ENCODE peak calls at places on chromosomes 4 and X, in five cellular contexts. T is esophagus squamous epithelium, K is dorsolateral prefrontal cortex, N is tibial nerve, A is astrocyte. S is an unnamed sample.

GRCh38 chr4:139440971-139441370 is 12.9 kb upstream of the RAB33B start:
- DNase-seq in T (no peak), K (no peak), N (no peak), A (peak), S (no peak)

GRCh38 chrX:24465524-24465850 is 401 bp downstream of the PDK3 start:
- DNase-seq in T (no peak), K (no peak), N (no peak), A (no peak), S (no peak)

GRCh38 chr4:24975505-24975904 is 55.2 kb downstream of the LGI2 start:
- DNase-seq in T (no peak), K (no peak), N (no peak), A (no peak), S (no peak)

GRCh38 chr4:21765810-21766407 is 182.7 kb downstream of the KCNIP4 start:
- DNase-seq in T (no peak), K (no peak), N (no peak), A (no peak), S (peak)

GRCh38 chr4:163681208-163681821 is 186.8 kb downstream of the TMA16 start:
- DNase-seq in T (no peak), K (no peak), N (no peak), A (no peak), S (no peak)

GRCh38 chr4:158775091-158775651 is 6.3 kb downstream of the FNIP2 start:
- DNase-seq in T (no peak), K (peak), N (no peak), A (peak), S (peak)

GRCh38 chr4:2377241-2377640 is 41.2 kb downstream of the ZFYVE28 start:
- DNase-seq in T (no peak), K (no peak), N (no peak), A (no peak), S (no peak)

GRCh38 chrX:112163916-112164315 is 81.3 kb upstream of the TRPC5 start:
- DNase-seq in T (no peak), K (no peak), N (no peak), A (peak), S (no peak)

GRCh38 chr4:88718098-88718497 is 20.5 kb upstream of the NAP1L5 start:
- DNase-seq in T (no peak), K (no peak), N (no peak), A (no peak), S (no peak)

GRCh38 chr4:88613417-88613875 is 21.2 kb downstream of the HERC3 start:
- DNase-seq in T (no peak), K (no peak), N (no peak), A (no peak), S (no peak)

GRCh38 chr4:1381944-1382541 is 24.2 kb downstream of the NKX1-1 start:
- DNase-seq in T (no peak), K (peak), N (no peak), A (no peak), S (no peak)

GRCh38 chr4:83250666-83251065 is 33.9 kb downstream of the COQ2 start:
- DNase-seq in T (no peak), K (no peak), N (no peak), A (no peak), S (no peak)

GRCh38 chr4:76212301-76212700 is 1.3 kb downstream of the SCARB2 start:
- DNase-seq in T (no peak), K (no peak), N (no peak), A (no peak), S (no peak)

GRCh38 chrX:17473021-17473420 is 98.0 kb downstream of the NHS start:
- DNase-seq in T (no peak), K (no peak), N (no peak), A (no peak), S (no peak)

GRCh38 chrX:103215768-103216085 is 819 bp downstream of the BEX4 start:
- DNase-seq in T (no peak), K (no peak), N (no peak), A (no peak), S (no peak)

GRCh38 chrX:22430701-22431100 is 158.0 kb downstream of the CBLL2 start:
- DNase-seq in T (no peak), K (no peak), N (no peak), A (peak), S (no peak)

GRCh38 chr4:109296545-109296944 is 5.9 kb downstream of the COL25A1 start:
- DNase-seq in T (no peak), K (no peak), N (no peak), A (peak), S (no peak)

GRCh38 chr4:110196206-110196870 is 2.1 kb downstream of the ELOVL6 start:
- DNase-seq in T (no peak), K (peak), N (no peak), A (no peak), S (peak)

GRCh38 chr4:17064959-17065358 is 166.5 kb upstream of the LDB2 start:
- DNase-seq in T (no peak), K (no peak), N (no peak), A (no peak), S (no peak)

GRCh38 chr4:165668694-165669093 is 204.3 kb upstream of the TLL1 start:
- DNase-seq in T (no peak), K (no peak), N (no peak), A (peak), S (no peak)

GRCh38 chrX:124421898-124422622 is 75.7 kb downstream of the SH2D1A start:
- DNase-seq in T (no peak), K (no peak), N (no peak), A (no peak), S (peak)

GRCh38 chr4:67776746-67777145 is 22.6 kb upstream of the GNRHR start:
- DNase-seq in T (no peak), K (no peak), N (no peak), A (no peak), S (no peak)

GRCh38 chr4:67785528-67785927 is 31.3 kb upstream of the GNRHR start:
- DNase-seq in T (no peak), K (no peak), N (no peak), A (peak), S (no peak)

DNA sequence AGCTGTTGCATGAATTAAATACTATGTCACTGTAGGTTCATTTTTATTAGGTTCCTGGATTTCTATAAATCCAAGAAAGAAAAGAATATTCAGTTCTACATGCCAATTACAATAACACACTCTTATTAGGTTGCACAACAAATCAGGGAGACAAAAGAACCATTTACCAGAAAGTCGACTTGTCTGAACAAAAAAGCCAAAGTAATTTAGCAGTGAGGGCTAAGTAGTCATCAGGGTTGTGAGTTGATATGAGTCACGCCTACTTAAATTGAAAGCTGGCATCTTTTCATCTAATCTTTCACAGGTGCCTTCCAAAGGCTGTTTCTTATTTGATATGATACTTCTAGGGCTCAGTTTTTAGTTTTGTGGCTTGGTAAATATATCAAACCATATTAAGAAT is 25.4 kb upstream of the GNRHR start:
- DNase-seq in T (no peak), K (no peak), N (no peak), A (peak), S (peak)
- TF ChIP-seq CTCF in T (no peak), K (no peak), N (no peak), A (no peak), S (no peak)

GRCh38 chr4:20043992-20044391 is 207.7 kb upstream of the SLIT2 start:
- DNase-seq in T (no peak), K (no peak), N (no peak), A (no peak), S (no peak)
- H3K27ac ChIP-seq in T (no peak), K (no peak), N (no peak), A (no peak), S (no peak)

GRCh38 chr4:134636332-134637055 is 434.9 kb upstream of the PABPC4L start:
- DNase-seq in T (no peak), K (no peak), N (no peak), A (no peak), S (no peak)
- TF ChIP-seq CTCF in T (no peak), K (no peak), N (no peak), A (no peak), S (no peak)

GRCh38 chr4:146481246-146481645 is 40.5 kb downstream of the SLC10A7 start:
- DNase-seq in T (no peak), K (no peak), N (no peak), A (no peak), S (no peak)
- H3K27ac ChIP-seq in T (no peak), K (no peak), N (no peak), A (no peak), S (no peak)

GRCh38 chrX:100413231-100413630 is 3.2 kb upstream of the PCDH19 start:
- DNase-seq in T (no peak), K (no peak), N (peak), A (peak), S (peak)
- TF ChIP-seq CTCF in T (peak), K (peak), N (peak), A (peak), S (no peak)

GRCh38 chr4:56051049-56051709 is 102.4 kb downstream of the CEP135 start:
- DNase-seq in T (no peak), K (no peak), N (no peak), A (no peak), S (no peak)

GRCh38 chr4:56049428-56050212 is 100.9 kb downstream of the CEP135 start:
- DNase-seq in T (no peak), K (peak), N (no peak), A (peak), S (peak)

GRCh38 chr4:56050584-56050983 is 101.8 kb downstream of the CEP135 start:
- DNase-seq in T (no peak), K (no peak), N (no peak), A (no peak), S (no peak)

GRCh38 chr4:56051710-56052075 is 102.9 kb downstream of the CEP135 start:
- DNase-seq in T (no peak), K (no peak), N (no peak), A (no peak), S (no peak)

GRCh38 chr4:56048621-56049427 is 100.1 kb downstream of the CEP135 start:
- DNase-seq in T (no peak), K (peak), N (no peak), A (peak), S (peak)
- H3K27ac ChIP-seq in T (no peak), K (no peak), N (peak), A (no peak), S (peak)

DNA sequence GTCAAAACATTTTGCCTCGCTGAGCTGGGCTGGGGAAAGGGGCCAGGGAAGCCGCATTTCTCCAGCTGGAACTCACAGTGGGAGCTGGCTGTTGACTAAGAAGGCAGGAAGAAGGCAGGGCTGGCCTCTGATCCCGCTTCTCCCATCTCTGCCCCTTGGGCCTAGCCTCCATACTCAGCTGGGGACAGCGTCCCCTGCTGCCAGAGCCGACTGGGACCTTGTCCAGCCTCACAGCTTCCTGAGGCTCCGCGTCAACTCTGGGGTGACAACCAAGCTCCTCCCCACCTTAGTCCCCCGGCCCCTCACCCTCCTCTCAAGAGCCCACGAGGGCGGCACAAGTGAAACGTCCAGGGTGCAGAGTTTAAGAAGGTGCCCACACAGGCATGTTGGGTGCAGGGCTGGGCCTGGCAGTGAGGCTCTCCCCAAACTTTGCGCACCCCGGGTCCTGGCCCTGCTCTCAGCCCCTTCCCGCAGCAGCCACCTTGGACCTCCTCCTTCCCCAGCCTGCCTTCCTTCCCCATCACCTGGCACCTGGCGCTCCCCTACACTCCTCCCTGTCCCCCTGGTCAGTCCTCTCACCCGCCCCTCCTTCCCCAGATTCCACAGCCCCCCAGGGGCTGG is 100.8 kb downstream of the PSAPL1 start:
- DNase-seq in T (no peak), K (peak), N (no peak), A (no peak), S (no peak)
- TF ChIP-seq CTCF in T (no peak), K (no peak), N (no peak), A (no peak), S (no peak)

GRCh38 chr4:8229341-8229975 is 30.4 kb downstream of the SH3TC1 start:
- DNase-seq in T (no peak), K (no peak), N (no peak), A (no peak), S (no peak)
- H3K27ac ChIP-seq in T (no peak), K (no peak), N (no peak), A (no peak), S (peak)

GRCh38 chrX:49106930-49107329 is 16.6 kb downstream of the GPKOW start:
- DNase-seq in T (no peak), K (no peak), N (no peak), A (peak), S (no peak)
- TF ChIP-seq CTCF in T (peak), K (peak), N (no peak), A (peak), S (peak)